ENCODE peak calls at places on chromosome 17, in ten cellular contexts. K, T, I, F, B, U, M, C, W and Y are unnamed samples.
A peak's percentile ranks its signal among the peaks of the same experiment; 100 is the strongest.

GRCh38 chr17:47253541-47254402 is at the start of gene ITGB3:
- DNase-seq in K (peak; percentile 69), T (peak; percentile 79), F (peak; percentile 26), M (peak; percentile 86), B (peak; percentile 46), W (peak; percentile 44), U (peak; percentile 89), C (peak; percentile 66), I (peak; percentile 67), Y (peak; percentile 82)

GRCh38 chr17:82376042-82376730 is 4.6 kb downstream of the UTS2R start:
- DNase-seq in T (no peak), M (no peak), B (no peak), C (no peak), I (no peak), U (no peak), W (no peak), K (no peak), F (no peak), Y (no peak)

GRCh38 chr17:1975573-1975972 is 49.6 kb downstream of the RTN4RL1 start:
- DNase-seq in M (no peak), B (no peak), W (no peak), I (no peak), K (no peak), T (no peak), F (no peak), C (no peak), U (no peak), Y (no peak)

GRCh38 chr17:40399185-40399584 is 18.5 kb downstream of the TOP2A start:
- DNase-seq in F (no peak), M (no peak), I (peak; percentile 73), C (no peak), K (no peak), B (no peak), W (peak; percentile 32), T (peak; percentile 32), U (peak; percentile 72), Y (peak; percentile 79)

GRCh38 chr17:3511841-3512511 is 36.2 kb downstream of the ASPA start:
- DNase-seq in I (no peak), W (peak; percentile 22), T (no peak), C (no peak), U (no peak), F (no peak), M (no peak), K (no peak), B (no peak), Y (no peak)

GRCh38 chr17:42833771-42834422 is 700 bp downstream of the PSME3 start:
- DNase-seq in U (peak; percentile 50), I (peak; percentile 18), F (peak; percentile 25), M (no peak), C (no peak), T (no peak), K (no peak), W (no peak), B (no peak), Y (no peak)

GRCh38 chr17:851986-852385 is 69.8 kb downstream of the MRM3 start:
- DNase-seq in M (no peak), I (no peak), W (no peak), F (no peak), T (no peak), K (no peak), B (peak; percentile 9), U (no peak), C (no peak), Y (no peak)

GRCh38 chr17:78923660-78924453 is 1.3 kb downstream of the TIMP2 start:
- DNase-seq in F (peak; percentile 54), T (peak; percentile 25), K (peak; percentile 67), U (peak; percentile 40), I (peak; percentile 53), C (no peak), M (peak; percentile 79), B (no peak), W (no peak), Y (no peak)

GRCh38 chr17:73589096-73589980 is 54.9 kb downstream of the SDK2 start:
- DNase-seq in W (no peak), F (no peak), U (peak; percentile 58), K (no peak), M (no peak), C (no peak), T (peak; percentile 83), I (peak; percentile 90), B (no peak), Y (no peak)

GRCh38 chr17:45950888-45951287 is 48.2 kb upstream of the STH start:
- DNase-seq in I (no peak), B (peak; percentile 70), F (no peak), W (no peak), M (no peak), T (no peak), C (no peak), U (no peak), K (no peak), Y (no peak)

GRCh38 chr17:7415784-7416183 is 4.3 kb upstream of the SPEM1 start:
- DNase-seq in K (no peak), U (no peak), I (no peak), C (no peak), T (no peak), W (no peak), M (no peak), F (no peak), B (no peak), Y (no peak)

GRCh38 chr17:70230883-70231282 is 61.6 kb downstream of the KCNJ2 start:
- DNase-seq in U (no peak), M (no peak), W (no peak), T (no peak), C (no peak), F (no peak), I (no peak), K (no peak), B (no peak), Y (no peak)

GRCh38 chr17:62179525-62180161 is 114.6 kb upstream of the MED13 start:
- DNase-seq in F (no peak), T (no peak), C (no peak), I (no peak), W (peak; percentile 29), B (no peak), M (no peak), U (no peak), K (no peak), Y (peak; percentile 56)

GRCh38 chr17:40095944-40096791 is 4.2 kb downstream of the NR1D1 start:
- DNase-seq in F (peak; percentile 94), K (peak; percentile 93), T (no peak), C (peak; percentile 92), I (no peak), M (no peak), B (no peak), W (no peak), U (no peak), Y (peak; percentile 61)

GRCh38 chr17:66767164-66767933 is 67.6 kb upstream of the CACNG5 start:
- DNase-seq in K (no peak), T (no peak), C (no peak), M (no peak), I (no peak), F (no peak), U (no peak), W (no peak), B (no peak), Y (no peak)

GRCh38 chr17:1577186-1577585 is 14.6 kb upstream of the PITPNA start:
- DNase-seq in C (no peak), K (no peak), W (peak; percentile 85), M (peak; percentile 95), B (peak; percentile 74), T (no peak), U (no peak), I (no peak), F (no peak), Y (peak; percentile 98)

GRCh38 chr17:19333132-19333440 is 29.4 kb downstream of the B9D1 start:
- DNase-seq in U (no peak), C (no peak), W (no peak), M (no peak), B (no peak), F (no peak), T (no peak), K (no peak), I (no peak), Y (no peak)

GRCh38 chr17:45270828-45271418 is 9.0 kb upstream of the SPATA32 start:
- DNase-seq in U (peak; percentile 71), F (peak; percentile 45), W (no peak), K (peak; percentile 61), C (no peak), T (no peak), B (no peak), M (peak; percentile 56), I (peak; percentile 26), Y (no peak)

GRCh38 chr17:32283745-32284207 is 18.1 kb downstream of the RHBDL3 start:
- DNase-seq in W (no peak), C (no peak), B (no peak), U (no peak), T (no peak), F (no peak), I (peak; percentile 82), K (no peak), M (no peak), Y (peak; percentile 20)

GRCh38 chr17:30413109-30413508 is 34.4 kb downstream of the CPD start:
- DNase-seq in I (no peak), M (no peak), F (no peak), U (no peak), B (no peak), W (no peak), K (no peak), C (no peak), T (no peak), Y (no peak)

GRCh38 chr17:72725432-72726068 is 366.9 kb downstream of the SLC39A11 start:
- DNase-seq in T (peak; percentile 38), F (no peak), C (peak; percentile 26), W (no peak), K (peak; percentile 33), I (peak; percentile 60), B (peak; percentile 28), M (no peak), U (peak; percentile 85), Y (peak; percentile 66)

GRCh38 chr17:82396601-82397435 is 21.3 kb upstream of the HEXD start:
- DNase-seq in K (no peak), T (no peak), W (peak; percentile 99), I (no peak), F (no peak), B (no peak), C (no peak), U (no peak), M (no peak), Y (peak; percentile 99)